ENCODE peak calls at places on chromosomes 6 and 20, in seven cellular contexts. G is A673, L is esophagus squamous epithelium, R is endodermal cell, B is fibroblast of lung, S is tibial artery, N is neural progenitor cell. W is an unnamed sample.
A peak's percentile ranks its signal among the peaks of the same experiment; 100 is the strongest.

GRCh38 chr20:49846206-49846807 is 33.7 kb downstream of the SLC9A8 start:
- DNase-seq in G (peak; percentile 76), L (no peak), R (peak; percentile 76), B (peak; percentile 23), S (no peak), N (peak; percentile 83), W (peak; percentile 80)

GRCh38 chr20:51456511-51457280 is 85.8 kb downstream of the NFATC2 start:
- DNase-seq in G (peak; percentile 60), L (peak; percentile 34), R (peak; percentile 82), B (peak; percentile 95), S (peak; percentile 99), N (peak; percentile 53), W (peak; percentile 98)

GRCh38 chr6:150072201-150072600 is 3.3 kb upstream of the ULBP3 start:
- DNase-seq in G (no peak), L (no peak), R (peak; percentile 85), B (peak; percentile 54), S (peak; percentile 65), N (no peak), W (peak; percentile 14)

GRCh38 chr6:83053678-83054077 is 12.0 kb downstream of the UBE3D start:
- DNase-seq in G (no peak), L (no peak), R (no peak), B (no peak), S (no peak), N (no peak), W (no peak)

GRCh38 chr6:30678964-30679726 is 6.3 kb upstream of the DHX16 start:
- DNase-seq in G (peak; percentile 89), L (no peak), R (peak; percentile 97), B (peak; percentile 69), S (peak; percentile 92), N (peak; percentile 87), W (peak; percentile 87)

GRCh38 chr20:34713194-34713943 is 9.2 kb downstream of the TP53INP2 start:
- DNase-seq in G (peak; percentile 90), L (no peak), R (no peak), B (peak; percentile 99), S (no peak), N (no peak), W (peak; percentile 48)

GRCh38 chr6:142387997-142388815 is 86.4 kb downstream of the ADGRG6 start:
- DNase-seq in G (peak; percentile 67), L (no peak), R (no peak), B (peak; percentile 49), S (no peak), N (peak; percentile 43), W (peak; percentile 78)

GRCh38 chr20:17967595-17968365 is 814 bp downstream of the SNX5 start:
- DNase-seq in G (no peak), L (peak; percentile 40), R (no peak), B (peak; percentile 61), S (no peak), N (no peak), W (peak; percentile 63)

GRCh38 chr6:150269857-150270223 is 99.0 kb upstream of the IYD start:
- DNase-seq in G (no peak), L (no peak), R (peak; percentile 71), B (peak; percentile 96), S (no peak), N (no peak), W (no peak)

GRCh38 chr6:48560408-48560807 is 449.4 kb upstream of the PTCHD4 start:
- DNase-seq in G (peak; percentile 4), L (no peak), R (no peak), B (peak; percentile 48), S (no peak), N (no peak), W (no peak)

GRCh38 chr20:57252559-57253162 is 13.8 kb downstream of the BMP7 start:
- DNase-seq in G (no peak), L (no peak), R (peak; percentile 45), B (no peak), S (no peak), N (no peak), W (no peak)

GRCh38 chr6:32050562-32050961 is 12.3 kb downstream of the CYP21A2 start:
- DNase-seq in G (no peak), L (no peak), R (no peak), B (no peak), S (no peak), N (no peak), W (no peak)

GRCh38 chr20:4763776-4764525 is 42.2 kb downstream of the PRND start:
- DNase-seq in G (no peak), L (no peak), R (no peak), B (no peak), S (no peak), N (no peak), W (no peak)

GRCh38 chr6:167150815-167151557 is 6.8 kb downstream of the GPR31 start:
- DNase-seq in G (no peak), L (no peak), R (peak; percentile 67), B (peak; percentile 8), S (no peak), N (no peak), W (no peak)

GRCh38 chr6:74870403-74870802 is 335.4 kb downstream of the COL12A1 start:
- DNase-seq in G (peak; percentile 1), L (no peak), R (no peak), B (peak; percentile 90), S (no peak), N (no peak), W (no peak)

GRCh38 chr6:142934190-142934589 is 10.8 kb downstream of the HIVEP2 start:
- DNase-seq in G (no peak), L (no peak), R (no peak), B (no peak), S (no peak), N (no peak), W (peak; percentile 12)

GRCh38 chr20:3777726-3778629 is 3.3 kb downstream of the SPEF1 start:
- DNase-seq in G (peak; percentile 79), L (no peak), R (peak; percentile 89), B (no peak), S (peak; percentile 85), N (peak; percentile 81), W (peak; percentile 37)

GRCh38 chr6:138422861-138423260 is 18.8 kb downstream of the HEBP2 start:
- DNase-seq in G (no peak), L (no peak), R (no peak), B (no peak), S (no peak), N (no peak), W (no peak)

GRCh38 chr6:131999545-132000146 is 48.5 kb upstream of the CCN2 start:
- DNase-seq in G (no peak), L (no peak), R (no peak), B (no peak), S (no peak), N (no peak), W (no peak)

GRCh38 chr6:165804331-165805066 is 141.5 kb upstream of the PDE10A start:
- DNase-seq in G (no peak), L (no peak), R (peak; percentile 75), B (peak; percentile 6), S (no peak), N (peak; percentile 39), W (peak; percentile 44)

GRCh38 chr6:123659960-123660748 is 23.4 kb upstream of the TRDN start:
- DNase-seq in G (no peak), L (no peak), R (no peak), B (no peak), S (no peak), N (no peak), W (no peak)

GRCh38 chr6:91081452-91082067 is 494.7 kb upstream of the MAP3K7 start:
- DNase-seq in G (peak; percentile 88), L (no peak), R (peak; percentile 60), B (peak; percentile 55), S (no peak), N (peak; percentile 71), W (peak; percentile 69)

GRCh38 chr6:149545258-149545753 is 537 bp downstream of the PPIL4 start:
- DNase-seq in G (peak; percentile 65), L (peak; percentile 6), R (peak; percentile 67), B (peak; percentile 70), S (peak; percentile 71), N (peak; percentile 36), W (peak; percentile 29)

GRCh38 chr20:62603021-62603906 is 39.0 kb upstream of the SLCO4A1 start:
- DNase-seq in G (peak; percentile 63), L (no peak), R (no peak), B (peak; percentile 85), S (peak; percentile 84), N (no peak), W (no peak)

GRCh38 chr6:83824388-83824801 is 28.8 kb upstream of the RIPPLY2 start:
- DNase-seq in G (no peak), L (no peak), R (no peak), B (peak; percentile 30), S (no peak), N (no peak), W (no peak)

GRCh38 chr20:15236812-15237211 is 899.4 kb upstream of the FLRT3 start:
- DNase-seq in G (peak; percentile 22), L (no peak), R (peak; percentile 85), B (peak; percentile 23), S (no peak), N (peak; percentile 70), W (peak; percentile 39)

GRCh38 chr6:144347933-144348332 is 62.8 kb downstream of the UTRN start:
- DNase-seq in G (no peak), L (no peak), R (no peak), B (no peak), S (no peak), N (no peak), W (no peak)
- H3K4me1 ChIP-seq in G (peaks cover 60% of the 10 kb centered on the region), L (peaks cover 38% of the 10 kb centered on the region), R (no peaks in the 10 kb centered on the region), B (peaks cover 10% of the 10 kb centered on the region), S (peaks cover 4% of the 10 kb centered on the region), N (no peaks in the 10 kb centered on the region), W (peaks cover 12% of the 10 kb centered on the region)

GRCh38 chr20:904146-904545 is 12.0 kb downstream of the ANGPT4 start:
- DNase-seq in G (no peak), L (no peak), R (no peak), B (no peak), S (no peak), N (no peak), W (no peak)
- TF ChIP-seq CTCF in G (no peak), L (no peak), R (no peak), B (no peak), S (no peak), N (no peak), W (no peak)

GRCh38 chr20:39607124-39607523 is 645.0 kb downstream of the DHX35 start:
- DNase-seq in G (no peak), L (no peak), R (no peak), B (peak; percentile 64), S (no peak), N (no peak), W (no peak)
- H3K4me1 ChIP-seq in G (no peaks in the 10 kb centered on the region), L (no peaks in the 10 kb centered on the region), R (no peaks in the 10 kb centered on the region), B (no peaks in the 10 kb centered on the region), S (no peaks in the 10 kb centered on the region), N (peaks cover 13% of the 10 kb centered on the region), W (no peaks in the 10 kb centered on the region)

GRCh38 chr6:63268574-63268973 is 51.2 kb downstream of the LGSN start:
- DNase-seq in G (no peak), L (no peak), R (no peak), B (no peak), S (no peak), N (no peak), W (no peak)

GRCh38 chr6:63275953-63276352 is 43.8 kb downstream of the LGSN start:
- DNase-seq in G (no peak), L (no peak), R (no peak), B (no peak), S (no peak), N (no peak), W (no peak)

GRCh38 chr6:63269470-63269869 is 50.3 kb downstream of the LGSN start:
- DNase-seq in G (no peak), L (no peak), R (peak; percentile 53), B (no peak), S (no peak), N (no peak), W (no peak)

GRCh38 chr6:63267828-63268227 is 52.0 kb downstream of the LGSN start:
- DNase-seq in G (no peak), L (no peak), R (no peak), B (no peak), S (no peak), N (no peak), W (no peak)

GRCh38 chr6:63272397-63272796 is 47.4 kb downstream of the LGSN start:
- DNase-seq in G (peak; percentile 60), L (no peak), R (no peak), B (no peak), S (no peak), N (peak; percentile 46), W (peak; percentile 51)
- TF ChIP-seq CTCF in G (peak; percentile 63), L (no peak), R (peak; percentile 85), B (peak; percentile 14), S (no peak), N (peak; percentile 71), W (no peak)